ENCODE peak calls at places on chromosome 14, in four cellular contexts. One of them, this sample, is unnamed.

GRCh38 chr14:90674043-90674670 is 142.1 kb downstream of the TTC7B start:
- DNase-seq in suprapubic skin: no peak
- DNase-seq in sigmoid colon: no peak
- DNase-seq in breast epithelium: no peak
- DNase-seq in this sample: no peak

GRCh38 chr14:100262545-100262944 is 23.6 kb downstream of the YY1 start:
- DNase-seq in suprapubic skin: no peak
- DNase-seq in sigmoid colon: no peak
- DNase-seq in breast epithelium: no peak
- DNase-seq in this sample: no peak

GRCh38 chr14:28344381-28344780 is 422.2 kb upstream of the FOXG1 start:
- DNase-seq in suprapubic skin: no peak
- DNase-seq in sigmoid colon: no peak
- DNase-seq in breast epithelium: no peak
- DNase-seq in this sample: no peak

GRCh38 chr14:103868242-103868897 is 21.0 kb upstream of the PPP1R13B start:
- DNase-seq in suprapubic skin: no peak
- DNase-seq in sigmoid colon: no peak
- DNase-seq in breast epithelium: no peak
- DNase-seq in this sample: no peak

GRCh38 chr14:20454359-20454644 is 310 bp downstream of the OSGEP start:
- DNase-seq in suprapubic skin: peak; percentile 91
- DNase-seq in sigmoid colon: no peak
- DNase-seq in breast epithelium: peak; percentile 74
- DNase-seq in this sample: no peak

GRCh38 chr14:64645220-64645891 is 58.9 kb upstream of the PLEKHG3 start:
- DNase-seq in suprapubic skin: no peak
- DNase-seq in sigmoid colon: peak; percentile 86
- DNase-seq in breast epithelium: no peak
- DNase-seq in this sample: no peak

GRCh38 chr14:58792421-58792820 is 154.7 kb downstream of the DACT1 start:
- DNase-seq in suprapubic skin: no peak
- DNase-seq in sigmoid colon: no peak
- DNase-seq in breast epithelium: no peak
- DNase-seq in this sample: no peak

GRCh38 chr14:52267501-52268190 is at the start of gene PTGDR:
- DNase-seq in suprapubic skin: no peak
- DNase-seq in sigmoid colon: no peak
- DNase-seq in breast epithelium: no peak
- DNase-seq in this sample: no peak

GRCh38 chr14:51328089-51328941 is 88.3 kb downstream of the TMX1 start:
- DNase-seq in suprapubic skin: no peak
- DNase-seq in sigmoid colon: no peak
- DNase-seq in breast epithelium: peak; percentile 47
- DNase-seq in this sample: no peak

GRCh38 chr14:36183402-36183801 is 6.9 kb upstream of the PTCSC3 start:
- DNase-seq in suprapubic skin: no peak
- DNase-seq in sigmoid colon: no peak
- DNase-seq in breast epithelium: no peak
- DNase-seq in this sample: no peak

GRCh38 chr14:75647650-75648049 is 13.0 kb downstream of the ERG28 start:
- DNase-seq in suprapubic skin: no peak
- DNase-seq in sigmoid colon: no peak
- DNase-seq in breast epithelium: no peak
- DNase-seq in this sample: peak; percentile 52

GRCh38 chr14:92415969-92416368 is 93.0 kb downstream of the SLC24A4 start:
- DNase-seq in suprapubic skin: no peak
- DNase-seq in sigmoid colon: no peak
- DNase-seq in breast epithelium: no peak
- DNase-seq in this sample: no peak

GRCh38 chr14:103160321-103161053 is 37.2 kb downstream of the TNFAIP2 start:
- DNase-seq in suprapubic skin: no peak
- DNase-seq in sigmoid colon: no peak
- DNase-seq in breast epithelium: no peak
- DNase-seq in this sample: no peak

GRCh38 chr14:95119336-95119735 is 38.0 kb downstream of the DICER1 start:
- DNase-seq in suprapubic skin: no peak
- DNase-seq in sigmoid colon: no peak
- DNase-seq in breast epithelium: no peak
- DNase-seq in this sample: no peak

GRCh38 chr14:36988568-36988967 is 183.8 kb downstream of the SLC25A21 start:
- DNase-seq in suprapubic skin: no peak
- DNase-seq in sigmoid colon: no peak
- DNase-seq in breast epithelium: no peak
- DNase-seq in this sample: no peak

GRCh38 chr14:65229431-65230286 is 127.3 kb upstream of the MAX start:
- DNase-seq in suprapubic skin: peak; percentile 83
- DNase-seq in sigmoid colon: no peak
- DNase-seq in breast epithelium: no peak
- DNase-seq in this sample: no peak

GRCh38 chr14:56953884-56954283 is 143.6 kb upstream of the OTX2 start:
- DNase-seq in suprapubic skin: no peak
- DNase-seq in sigmoid colon: no peak
- DNase-seq in breast epithelium: no peak
- DNase-seq in this sample: no peak

GRCh38 chr14:101937926-101938767 is 26.2 kb upstream of the DYNC1H1 start:
- DNase-seq in suprapubic skin: no peak
- DNase-seq in sigmoid colon: peak; percentile 49
- DNase-seq in breast epithelium: no peak
- DNase-seq in this sample: no peak

GRCh38 chr14:60721331-60722162 is 2.6 kb downstream of the SIX4 start:
- DNase-seq in suprapubic skin: peak; percentile 80
- DNase-seq in sigmoid colon: peak; percentile 68
- DNase-seq in breast epithelium: no peak
- DNase-seq in this sample: no peak

GRCh38 chr14:36952702-36953101 is 219.7 kb downstream of the SLC25A21 start:
- DNase-seq in suprapubic skin: no peak
- DNase-seq in sigmoid colon: no peak
- DNase-seq in breast epithelium: no peak
- DNase-seq in this sample: no peak

GRCh38 chr14:50012644-50013043 is 103.7 kb downstream of the VCPKMT start:
- DNase-seq in suprapubic skin: no peak
- DNase-seq in sigmoid colon: no peak
- DNase-seq in breast epithelium: no peak
- DNase-seq in this sample: no peak

GRCh38 chr14:35369701-35370191 is 34.8 kb downstream of the NFKBIA start:
- DNase-seq in suprapubic skin: no peak
- DNase-seq in sigmoid colon: no peak
- DNase-seq in breast epithelium: no peak
- DNase-seq in this sample: no peak

GRCh38 chr14:21072102-21072501 is 2.0 kb downstream of the ARHGEF40 start:
- DNase-seq in suprapubic skin: no peak
- DNase-seq in sigmoid colon: no peak
- DNase-seq in breast epithelium: no peak
- DNase-seq in this sample: no peak

GRCh38 chr14:50362791-50363733 is 33.6 kb downstream of the CDKL1 start:
- DNase-seq in suprapubic skin: no peak
- DNase-seq in sigmoid colon: no peak
- DNase-seq in breast epithelium: no peak
- DNase-seq in this sample: no peak

GRCh38 chr14:105092124-105092911 is 27.1 kb upstream of the GPR132 start:
- DNase-seq in suprapubic skin: peak; percentile 77
- DNase-seq in sigmoid colon: peak; percentile 84
- DNase-seq in breast epithelium: peak; percentile 43
- DNase-seq in this sample: no peak
- TF ChIP-seq POLR2AphosphoS5 in suprapubic skin: no peak
- TF ChIP-seq POLR2AphosphoS5 in sigmoid colon: peak; percentile 71
- TF ChIP-seq POLR2AphosphoS5 in breast epithelium: no peak
- TF ChIP-seq POLR2AphosphoS5 in this sample: peak; percentile 26

GRCh38 chr14:73759183-73759713 is 45.1 kb upstream of the PNMA1 start:
- DNase-seq in suprapubic skin: peak; percentile 91
- DNase-seq in sigmoid colon: peak; percentile 91
- DNase-seq in breast epithelium: no peak
- DNase-seq in this sample: no peak
- TF ChIP-seq POLR2A in suprapubic skin: no peak
- TF ChIP-seq POLR2A in sigmoid colon: peak; percentile 9
- TF ChIP-seq POLR2A in breast epithelium: no peak
- TF ChIP-seq POLR2A in this sample: no peak

GRCh38 chr14:22977434-22977683 is 5.0 kb downstream of the AJUBA start:
- DNase-seq in suprapubic skin: no peak
- DNase-seq in sigmoid colon: no peak
- DNase-seq in breast epithelium: no peak
- DNase-seq in this sample: no peak
- H3K4me3 ChIP-seq in suprapubic skin: no peak overlapping the region
- H3K4me3 ChIP-seq in sigmoid colon: no peak overlapping the region
- H3K4me3 ChIP-seq in breast epithelium: no peak overlapping the region
- H3K4me3 ChIP-seq in this sample: no peak overlapping the region

GRCh38 chr14:74400919-74401503 is 25.0 kb downstream of the SYNDIG1L start:
- DNase-seq in suprapubic skin: peak; percentile 45
- DNase-seq in sigmoid colon: no peak
- DNase-seq in breast epithelium: no peak
- DNase-seq in this sample: no peak

GRCh38 chr14:74403619-74404417 is 22.2 kb downstream of the SYNDIG1L start:
- DNase-seq in suprapubic skin: peak; percentile 49
- DNase-seq in sigmoid colon: no peak
- DNase-seq in breast epithelium: no peak
- DNase-seq in this sample: no peak

GRCh38 chr14:74400328-74400727 is 25.7 kb downstream of the SYNDIG1L start:
- DNase-seq in suprapubic skin: peak; percentile 16
- DNase-seq in sigmoid colon: no peak
- DNase-seq in breast epithelium: no peak
- DNase-seq in this sample: no peak

GRCh38 chr14:74402264-74403251 is 23.5 kb downstream of the SYNDIG1L start:
- DNase-seq in suprapubic skin: peak; percentile 63
- DNase-seq in sigmoid colon: peak; percentile 52
- DNase-seq in breast epithelium: no peak
- DNase-seq in this sample: no peak

DNA sequence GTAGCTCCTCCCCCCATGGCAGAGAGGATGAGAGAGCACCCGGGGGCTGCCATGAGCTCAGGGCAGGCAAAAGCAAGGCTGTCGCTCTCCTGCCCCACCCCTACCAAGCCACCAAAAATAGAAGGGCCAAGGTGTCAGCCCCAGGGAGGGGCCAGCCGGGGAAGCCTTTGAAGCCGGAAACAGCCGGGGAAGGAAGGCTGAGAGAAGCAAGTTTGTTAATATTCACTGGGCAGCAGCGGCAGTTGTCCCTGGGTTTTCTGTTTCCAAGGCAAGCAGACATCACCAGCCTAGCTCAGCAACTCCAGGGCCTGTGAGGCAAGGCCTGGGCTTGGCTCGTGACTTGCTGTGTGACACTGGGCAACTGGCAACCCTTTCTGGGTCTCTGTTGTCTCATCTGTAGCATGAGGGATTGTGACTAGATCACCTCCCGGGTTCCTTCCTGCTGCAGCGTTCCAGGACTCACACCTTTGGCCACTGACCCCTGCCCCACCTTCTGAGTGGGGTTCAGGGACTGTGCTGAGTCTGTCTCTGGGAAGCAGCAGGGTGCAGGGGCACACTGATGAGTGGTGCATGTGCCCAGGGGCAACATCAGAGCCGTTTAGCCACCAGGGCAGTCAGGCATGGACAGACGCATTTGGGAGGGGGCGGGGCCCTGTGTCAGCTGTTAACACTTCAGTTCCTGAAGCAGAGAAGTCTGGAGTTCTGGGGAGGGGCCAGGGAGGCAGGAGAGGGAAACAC is 24.3 kb downstream of the SYNDIG1L start:
- DNase-seq in suprapubic skin: peak; percentile 71
- DNase-seq in sigmoid colon: no peak
- DNase-seq in breast epithelium: peak; percentile 47
- DNase-seq in this sample: no peak
- TF ChIP-seq POLR2AphosphoS5 in suprapubic skin: no peak
- TF ChIP-seq POLR2AphosphoS5 in sigmoid colon: no peak
- TF ChIP-seq POLR2AphosphoS5 in breast epithelium: no peak
- TF ChIP-seq POLR2AphosphoS5 in this sample: no peak

DNA sequence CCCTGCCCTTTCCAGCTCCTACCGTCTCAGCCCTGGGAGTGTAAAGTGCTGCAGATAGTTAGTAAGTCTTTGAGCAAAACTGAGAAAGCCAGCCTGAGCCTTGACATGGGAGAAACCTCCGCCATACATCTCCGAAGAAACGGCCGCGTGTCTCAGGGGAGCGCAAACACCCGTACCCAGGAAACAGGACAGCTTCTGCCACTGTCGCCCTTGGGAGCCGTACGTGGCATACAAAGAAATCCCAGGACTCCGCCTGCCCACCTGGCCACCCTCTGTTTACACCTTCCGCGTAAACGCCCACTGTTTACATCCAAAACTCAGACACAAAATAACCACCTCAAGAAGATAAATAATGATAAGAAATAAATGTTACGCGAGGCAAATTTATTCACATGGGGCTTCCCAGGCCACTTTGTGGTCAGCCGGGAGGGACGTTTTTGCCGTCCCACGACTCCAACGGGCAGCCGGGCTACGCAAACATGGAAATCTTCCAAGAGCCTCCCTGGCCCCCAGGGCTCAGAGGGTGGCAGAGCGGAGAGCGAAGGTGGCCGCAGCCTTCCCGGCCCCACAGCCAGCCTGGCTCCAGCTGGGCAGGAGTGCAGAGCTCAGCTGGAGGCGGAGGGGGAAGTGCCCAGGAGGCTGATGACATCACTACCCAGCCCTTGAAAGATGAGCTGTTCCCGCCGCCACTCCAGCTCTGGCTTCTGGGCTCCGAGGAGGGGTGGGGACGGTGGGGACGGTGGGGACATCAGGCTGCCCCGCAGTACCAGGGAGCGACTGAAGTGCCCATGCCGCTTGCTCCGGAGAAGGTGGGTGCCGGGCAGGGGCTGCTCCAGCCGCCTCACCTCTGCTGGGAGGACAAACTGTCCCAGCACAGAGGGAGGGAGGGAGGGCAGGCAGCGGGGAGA is at the start of gene BDKRB2:
- DNase-seq in suprapubic skin: peak; percentile 90
- DNase-seq in sigmoid colon: peak; percentile 91
- DNase-seq in breast epithelium: peak; percentile 76
- DNase-seq in this sample: no peak
- TF ChIP-seq POLR2A in suprapubic skin: no peak
- TF ChIP-seq POLR2A in sigmoid colon: peak; percentile 90
- TF ChIP-seq POLR2A in breast epithelium: peak; percentile 28
- TF ChIP-seq POLR2A in this sample: peak; percentile 83

This sample was measured in vagina.